ENCODE peak calls at places on chromosomes 12 and 14, in four cellular contexts. P is OCI-LY7, U is left lobe of liver, F is COR-L47. I is an unnamed sample.

GRCh38 chr12:130418261-130418660 is 80.6 kb downstream of the PIWIL1 start:
- DNase-seq in P (no peak), U (no peak), F (no peak), I (no peak)

GRCh38 chr12:96155181-96155580 is 39.0 kb upstream of the ELK3 start:
- DNase-seq in P (no peak), U (no peak), F (no peak), I (no peak)

GRCh38 chr12:80472912-80473500 is 29.0 kb downstream of the PTPRQ start:
- DNase-seq in P (peak), U (no peak), F (peak), I (no peak)

GRCh38 chr12:3054993-3055711 is 22.0 kb upstream of the TSPAN9 start:
- DNase-seq in P (no peak), U (no peak), F (no peak), I (no peak)

GRCh38 chr12:70660620-70661219 is 23.5 kb upstream of the PTPRB start:
- DNase-seq in P (no peak), U (no peak), F (peak), I (no peak)

GRCh38 chr14:75204106-75204505 is 27.7 kb upstream of the TMED10 start:
- DNase-seq in P (no peak), U (no peak), F (no peak), I (no peak)

GRCh38 chr12:4984344-4984743 is 59.3 kb upstream of the KCNA5 start:
- DNase-seq in P (no peak), U (no peak), F (no peak), I (no peak)

GRCh38 chr14:88799522-88799921 is 6.8 kb upstream of the EML5 start:
- DNase-seq in P (no peak), U (no peak), F (no peak), I (no peak)

GRCh38 chr14:63394432-63394831 is 75.7 kb upstream of the GPHB5 start:
- DNase-seq in P (no peak), U (no peak), F (no peak), I (no peak)

GRCh38 chr12:119613319-119613936 is 19.9 kb downstream of the TMEM233 start:
- DNase-seq in P (no peak), U (no peak), F (no peak), I (no peak)

I was measured in T-cell.